ENCODE peak calls at places on chromosomes 12 and 14, in five cellular contexts. One of them, this sample, is unnamed.

GRCh38 chr14:53501361-53502320 is 348.5 kb upstream of the DDHD1 start:
- DNase-seq in SK-N-SH: no peak
- DNase-seq in HCT116: no peak
- DNase-seq in Panc1: no peak
- DNase-seq in HepG2: no peak
- DNase-seq in this sample: no peak

GRCh38 chr14:32370720-32371119 is 41.6 kb downstream of the AKAP6 start:
- DNase-seq in HepG2: no peak
- DNase-seq in SK-N-SH: no peak
- DNase-seq in HCT116: peak
- DNase-seq in Panc1: peak
- DNase-seq in this sample: no peak

GRCh38 chr12:22287056-22287455 is 47.5 kb downstream of the ST8SIA1 start:
- DNase-seq in HepG2: no peak
- DNase-seq in Panc1: no peak
- DNase-seq in SK-N-SH: no peak
- DNase-seq in HCT116: no peak
- DNase-seq in this sample: no peak

GRCh38 chr14:103653802-103654201 is 24.8 kb downstream of the KLC1 start:
- DNase-seq in HepG2: no peak
- DNase-seq in HCT116: no peak
- DNase-seq in Panc1: no peak
- DNase-seq in SK-N-SH: no peak
- DNase-seq in this sample: no peak

GRCh38 chr12:11688831-11689230 is 39.4 kb downstream of the ETV6 start:
- DNase-seq in HepG2: no peak
- DNase-seq in HCT116: no peak
- DNase-seq in SK-N-SH: no peak
- DNase-seq in Panc1: no peak
- DNase-seq in this sample: no peak

GRCh38 chr12:123721245-123721644 is 9.1 kb downstream of the ATP6V0A2 start:
- DNase-seq in HCT116: no peak
- DNase-seq in Panc1: no peak
- DNase-seq in HepG2: peak
- DNase-seq in SK-N-SH: no peak
- DNase-seq in this sample: no peak

GRCh38 chr12:59874781-59875180 is 279.0 kb downstream of the SLC16A7 start:
- DNase-seq in HepG2: no peak
- DNase-seq in Panc1: no peak
- DNase-seq in SK-N-SH: no peak
- DNase-seq in HCT116: no peak
- DNase-seq in this sample: no peak

GRCh38 chr14:34322940-34323418 is 139.1 kb downstream of the SPTSSA start:
- DNase-seq in HCT116: peak
- DNase-seq in SK-N-SH: peak
- DNase-seq in HepG2: peak
- DNase-seq in Panc1: no peak
- DNase-seq in this sample: peak

GRCh38 chr12:123761841-123762714 is at the start of gene DNAH10:
- DNase-seq in HepG2: peak
- DNase-seq in Panc1: no peak
- DNase-seq in SK-N-SH: no peak
- DNase-seq in HCT116: no peak
- DNase-seq in this sample: no peak

GRCh38 chr14:32808574-32809098 is 130.0 kb upstream of the NPAS3 start:
- DNase-seq in SK-N-SH: no peak
- DNase-seq in HepG2: no peak
- DNase-seq in Panc1: no peak
- DNase-seq in HCT116: no peak
- DNase-seq in this sample: no peak

DNA sequence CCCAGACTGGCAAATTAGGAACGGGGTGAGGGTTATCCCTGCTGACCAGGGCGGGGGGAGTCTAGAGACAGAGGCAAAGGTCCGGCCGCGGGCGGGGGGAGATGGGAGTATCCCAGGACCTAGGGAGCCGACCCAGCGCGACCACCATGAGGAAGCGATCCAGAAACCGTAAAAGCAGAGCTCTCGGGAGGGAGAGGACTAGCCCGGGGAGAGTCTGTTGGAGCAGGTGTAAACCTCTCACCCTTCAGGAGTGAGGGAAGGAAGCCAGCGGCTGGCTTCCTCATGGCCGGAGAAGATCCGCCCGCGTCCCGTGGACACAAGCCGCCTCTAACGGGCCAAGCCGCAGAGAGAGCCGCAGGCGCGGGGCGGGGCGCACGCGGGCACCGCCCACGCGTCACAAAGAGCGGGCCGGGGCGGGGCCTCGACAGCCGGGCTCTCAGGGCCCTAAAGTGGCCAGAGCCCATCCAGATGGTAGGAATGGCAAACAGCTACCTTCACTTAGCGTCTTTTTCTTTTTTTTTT is at the start of gene ACRBP:
- DNase-seq in SK-N-SH: no peak
- DNase-seq in HepG2: no peak
- DNase-seq in HCT116: no peak
- DNase-seq in Panc1: no peak
- DNase-seq in this sample: no peak
- TF ChIP-seq POLR2AphosphoS5 in SK-N-SH: no peak
- TF ChIP-seq POLR2AphosphoS5 in HepG2: no peak
- TF ChIP-seq POLR2AphosphoS5 in HCT116: no peak
- TF ChIP-seq POLR2AphosphoS5 in Panc1: peak
- TF ChIP-seq POLR2AphosphoS5 in this sample: no peak

GRCh38 chr14:95663226-95663797 is 22.9 kb upstream of the TCL1B start:
- DNase-seq in Panc1: no peak
- DNase-seq in HepG2: no peak
- DNase-seq in SK-N-SH: no peak
- DNase-seq in HCT116: no peak
- DNase-seq in this sample: no peak

GRCh38 chr14:95666450-95666849 is 19.8 kb upstream of the TCL1B start:
- DNase-seq in HepG2: no peak
- DNase-seq in HCT116: no peak
- DNase-seq in SK-N-SH: no peak
- DNase-seq in Panc1: no peak
- DNase-seq in this sample: no peak

GRCh38 chr14:95664546-95664945 is 21.7 kb upstream of the TCL1B start:
- DNase-seq in HCT116: no peak
- DNase-seq in HepG2: no peak
- DNase-seq in Panc1: no peak
- DNase-seq in SK-N-SH: no peak
- DNase-seq in this sample: no peak

GRCh38 chr14:95662376-95663186 is 23.6 kb upstream of the TCL1B start:
- DNase-seq in HepG2: no peak
- DNase-seq in Panc1: no peak
- DNase-seq in HCT116: no peak
- DNase-seq in SK-N-SH: no peak
- DNase-seq in this sample: no peak

DNA sequence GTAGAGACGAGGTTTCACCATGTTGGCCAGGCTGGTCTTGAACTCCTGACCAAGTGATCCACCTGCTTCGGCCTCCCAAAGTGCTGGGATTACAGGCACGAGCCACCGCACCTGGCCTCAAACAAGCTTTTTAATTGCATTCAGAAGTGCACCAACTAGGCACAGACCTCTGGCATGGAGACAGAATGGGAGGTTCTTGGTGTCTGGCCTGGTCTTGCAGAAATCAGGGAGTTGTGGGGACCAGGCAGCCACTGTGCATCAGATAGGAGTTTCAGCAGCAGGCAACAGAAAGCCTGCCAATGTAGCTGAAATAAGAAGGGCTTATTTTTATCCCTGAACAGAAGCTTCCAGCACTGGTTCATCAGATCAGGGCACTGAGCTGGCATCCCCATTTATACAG is 22.2 kb upstream of the TCL1B start:
- DNase-seq in HCT116: no peak
- DNase-seq in Panc1: no peak
- DNase-seq in SK-N-SH: no peak
- DNase-seq in HepG2: no peak
- DNase-seq in this sample: no peak
- TF ChIP-seq POLR2AphosphoS5 in HCT116: no peak
- TF ChIP-seq POLR2AphosphoS5 in Panc1: no peak
- TF ChIP-seq POLR2AphosphoS5 in SK-N-SH: no peak
- TF ChIP-seq POLR2AphosphoS5 in HepG2: no peak
- TF ChIP-seq POLR2AphosphoS5 in this sample: no peak

GRCh38 chr12:48183876-48184548 is 568 bp downstream of the CCDC184 start:
- DNase-seq in Panc1: no peak
- DNase-seq in HepG2: no peak
- DNase-seq in SK-N-SH: peak
- DNase-seq in HCT116: no peak
- DNase-seq in this sample: no peak
- TF ChIP-seq POLR2AphosphoS5 in Panc1: no peak
- TF ChIP-seq POLR2AphosphoS5 in HepG2: no peak
- TF ChIP-seq POLR2AphosphoS5 in SK-N-SH: no peak
- TF ChIP-seq POLR2AphosphoS5 in HCT116: no peak
- TF ChIP-seq POLR2AphosphoS5 in this sample: no peak

GRCh38 chr14:24576178-24576577 is at the start of gene CTSG:
- DNase-seq in SK-N-SH: no peak
- DNase-seq in Panc1: no peak
- DNase-seq in HepG2: no peak
- DNase-seq in HCT116: no peak
- DNase-seq in this sample: no peak
- TF ChIP-seq POLR2AphosphoS5 in SK-N-SH: no peak
- TF ChIP-seq POLR2AphosphoS5 in Panc1: no peak
- TF ChIP-seq POLR2AphosphoS5 in HepG2: no peak
- TF ChIP-seq POLR2AphosphoS5 in HCT116: no peak
- TF ChIP-seq POLR2AphosphoS5 in this sample: no peak

GRCh38 chr14:55301722-55302121 is 30.5 kb downstream of the FBXO34 start:
- DNase-seq in HepG2: peak
- DNase-seq in Panc1: no peak
- DNase-seq in HCT116: no peak
- DNase-seq in SK-N-SH: peak
- DNase-seq in this sample: no peak
- TF ChIP-seq POLR2AphosphoS5 in HepG2: no peak
- TF ChIP-seq POLR2AphosphoS5 in Panc1: no peak
- TF ChIP-seq POLR2AphosphoS5 in HCT116: no peak
- TF ChIP-seq POLR2AphosphoS5 in SK-N-SH: no peak
- TF ChIP-seq POLR2AphosphoS5 in this sample: no peak

DNA sequence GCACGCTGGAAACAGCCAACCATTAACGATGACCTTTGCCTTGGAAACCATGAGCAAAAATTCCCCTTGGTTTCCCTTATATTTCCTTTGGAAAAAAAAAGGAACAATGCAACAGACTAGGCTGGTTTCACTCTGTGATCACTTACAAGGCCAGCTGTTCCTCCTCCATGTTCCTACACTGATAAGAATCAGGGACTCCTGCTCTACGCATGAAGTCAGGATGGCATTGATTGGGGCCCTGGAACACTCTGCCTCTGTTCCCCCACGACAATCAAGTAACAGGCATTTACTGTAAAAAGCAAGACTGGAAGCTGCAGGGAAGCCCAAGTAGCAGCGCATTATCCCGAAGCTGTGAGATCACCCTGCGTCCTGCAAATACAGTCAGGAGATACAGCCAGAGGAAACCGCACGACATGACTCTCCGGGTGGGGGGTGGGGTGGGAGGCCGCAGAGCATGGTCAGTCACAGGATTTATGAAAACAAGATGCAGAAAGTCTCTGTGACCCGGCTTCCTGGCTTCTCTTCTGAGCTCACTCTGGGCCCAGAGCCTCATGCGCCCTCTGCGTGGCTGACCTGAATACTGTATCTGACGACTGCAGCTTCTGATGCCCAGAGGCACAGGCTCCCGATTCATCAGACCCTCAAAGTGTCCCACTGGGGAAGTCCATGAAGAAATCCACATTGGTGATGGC is 31.1 kb downstream of the SSH1 start:
- DNase-seq in HepG2: no peak
- DNase-seq in SK-N-SH: peak
- DNase-seq in HCT116: no peak
- DNase-seq in Panc1: no peak
- DNase-seq in this sample: no peak
- TF ChIP-seq POLR2AphosphoS5 in HepG2: no peak
- TF ChIP-seq POLR2AphosphoS5 in SK-N-SH: peak
- TF ChIP-seq POLR2AphosphoS5 in HCT116: no peak
- TF ChIP-seq POLR2AphosphoS5 in Panc1: no peak
- TF ChIP-seq POLR2AphosphoS5 in this sample: no peak

GRCh38 chr14:63457498-63457897 is 85.7 kb downstream of the PPP2R5E start:
- DNase-seq in Panc1: no peak
- DNase-seq in HCT116: no peak
- DNase-seq in HepG2: peak
- DNase-seq in SK-N-SH: no peak
- DNase-seq in this sample: no peak
- TF ChIP-seq POLR2AphosphoS5 in Panc1: no peak
- TF ChIP-seq POLR2AphosphoS5 in HCT116: no peak
- TF ChIP-seq POLR2AphosphoS5 in HepG2: no peak
- TF ChIP-seq POLR2AphosphoS5 in SK-N-SH: no peak
- TF ChIP-seq POLR2AphosphoS5 in this sample: no peak